ENCODE peak calls at places on chromosome 1, in eight cellular contexts. W is CD8-positive, alpha-beta T cell; X is tibial artery; N is GM12878; R is stomach; J is astrocyte of the spinal cord; L is left ventricle myocardium inferior; V is GM23338. A is an unnamed sample.

GRCh38 chr1:3772027-3772714 is 378 bp upstream of the SMIM1 start:
- DNase-seq in L (peak), X (peak), R (peak), W (peak), V (peak), J (peak), N (no peak), A (peak)

GRCh38 chr1:1086911-1087341 is 12.8 kb upstream of the RNF223 start:
- DNase-seq in X (peak), J (no peak), N (no peak), V (no peak), W (no peak), L (peak), R (no peak), A (no peak)

GRCh38 chr1:188794969-188795368 is 1682.7 kb downstream of the BRINP3 start:
- DNase-seq in N (no peak), W (no peak), R (no peak), X (no peak), L (no peak), V (no peak), J (no peak), A (no peak)

GRCh38 chr1:228084325-228084724 is 1.8 kb downstream of the ARF1 start:
- DNase-seq in W (no peak), L (no peak), N (no peak), V (no peak), R (no peak), J (peak), X (no peak), A (no peak)

GRCh38 chr1:204578867-204579664 is 62.9 kb downstream of the MDM4 start:
- DNase-seq in X (peak), W (no peak), V (peak), L (peak), R (peak), N (peak), J (no peak), A (no peak)

GRCh38 chr1:58805716-58806571 is 22.1 kb upstream of the JUN start:
- DNase-seq in N (no peak), V (no peak), R (no peak), W (no peak), J (no peak), L (no peak), X (no peak), A (no peak)

GRCh38 chr1:153343811-153344717 is 4.6 kb downstream of the PGLYRP4 start:
- DNase-seq in J (no peak), V (no peak), W (no peak), N (no peak), R (no peak), X (no peak), L (no peak), A (no peak)

GRCh38 chr1:194078765-194079164 is 892.4 kb upstream of the B3GALT2 start:
- DNase-seq in N (no peak), L (no peak), W (no peak), V (no peak), J (no peak), R (no peak), X (no peak), A (no peak)

GRCh38 chr1:93846151-93846928 is 32.7 kb downstream of the DNTTIP2 start:
- DNase-seq in R (peak), W (peak), N (no peak), X (peak), L (peak), V (peak), J (peak), A (peak)

GRCh38 chr1:32746130-32746529 is 43.6 kb upstream of the SYNC start:
- DNase-seq in W (no peak), N (no peak), L (no peak), R (peak), V (no peak), X (no peak), J (no peak), A (no peak)

GRCh38 chr1:45205910-45206721 is at the start of gene ZSWIM5:
- DNase-seq in N (no peak), L (peak), W (peak), V (peak), X (peak), R (peak), J (peak), A (peak)

GRCh38 chr1:56339093-56339492 is 240.3 kb downstream of the PLPP3 start:
- DNase-seq in V (no peak), J (no peak), R (no peak), X (no peak), L (no peak), N (no peak), W (no peak), A (no peak)

GRCh38 chr1:11730429-11730861 is 5.5 kb upstream of the AGTRAP start:
- DNase-seq in W (no peak), L (no peak), J (no peak), X (no peak), V (no peak), N (no peak), R (no peak), A (no peak)

GRCh38 chr1:15295676-15296075 is 48.7 kb downstream of the FHAD1 start:
- DNase-seq in L (no peak), N (no peak), V (no peak), J (no peak), W (no peak), R (no peak), X (no peak), A (no peak)

GRCh38 chr1:97190326-97190725 is 468.7 kb downstream of the PTBP2 start:
- DNase-seq in W (no peak), X (no peak), V (no peak), R (no peak), N (no peak), L (no peak), J (peak), A (no peak)

GRCh38 chr1:78121650-78122210 is 76.0 kb downstream of the GIPC2 start:
- DNase-seq in X (no peak), L (no peak), W (no peak), J (no peak), R (no peak), N (no peak), V (peak), A (no peak)

GRCh38 chr1:241181971-241182370 is 175.0 kb downstream of the RGS7 start:
- DNase-seq in N (no peak), J (no peak), V (no peak), R (no peak), X (no peak), W (no peak), L (no peak), A (no peak)

GRCh38 chr1:202085682-202086373 is 36.9 kb upstream of the GPR37L1 start:
- DNase-seq in J (no peak), L (no peak), R (peak), N (no peak), X (no peak), V (peak), W (no peak), A (no peak)

GRCh38 chr1:231039161-231040018 is 664 bp downstream of the FAM89A start:
- DNase-seq in N (no peak), J (peak), L (peak), V (peak), R (no peak), W (no peak), X (no peak), A (peak)

GRCh38 chr1:29855761-29856160 is 619.4 kb downstream of the PTPRU start:
- DNase-seq in X (no peak), W (no peak), N (no peak), R (no peak), L (no peak), J (no peak), V (no peak), A (no peak)

GRCh38 chr1:67824771-67825170 is 8.5 kb downstream of the GNG12 start:
- DNase-seq in L (no peak), X (no peak), R (no peak), J (no peak), N (no peak), W (no peak), V (no peak), A (no peak)

GRCh38 chr1:69967245-69967766 is 238.1 kb downstream of the LRRC40 start:
- DNase-seq in N (no peak), L (no peak), V (no peak), J (no peak), X (no peak), R (no peak), W (no peak), A (no peak)

GRCh38 chr1:28241633-28242241 is 5.8 kb downstream of the ATP5IF1 start:
- DNase-seq in J (no peak), N (no peak), V (no peak), X (no peak), R (no peak), L (no peak), W (no peak), A (no peak)

GRCh38 chr1:226790545-226791181 is 51.6 kb upstream of the ITPKB start:
- DNase-seq in J (no peak), L (no peak), N (no peak), X (no peak), R (no peak), V (no peak), W (no peak), A (no peak)

GRCh38 chr1:246753670-246754535 is 29.7 kb downstream of the SCCPDH start:
- DNase-seq in R (peak), W (peak), N (peak), X (peak), J (peak), V (peak), L (peak), A (peak)

GRCh38 chr1:203342192-203342940 is 8.6 kb downstream of the FMOD start:
- DNase-seq in N (no peak), W (no peak), R (peak), V (peak), J (peak), L (peak), X (no peak), A (no peak)

GRCh38 chr1:66168919-66169725 is 364.8 kb upstream of the SGIP1 start:
- DNase-seq in V (peak), R (no peak), X (no peak), W (no peak), N (no peak), J (peak), L (no peak), A (no peak)

GRCh38 chr1:155236451-155236850 is 18.8 kb downstream of the ENTREP3 start:
- DNase-seq in V (no peak), R (no peak), N (no peak), W (no peak), L (no peak), X (no peak), J (no peak), A (no peak)

GRCh38 chr1:19651141-19651737 is 7.1 kb downstream of the NBL1 start:
- DNase-seq in L (peak), N (no peak), W (peak), J (peak), R (peak), X (peak), V (peak), A (no peak)

GRCh38 chr1:146034976-146035469 is 13.5 kb upstream of the HJV start:
- DNase-seq in V (peak), J (no peak), R (no peak), X (no peak), L (no peak), N (no peak), W (no peak), A (no peak)

GRCh38 chr1:186178426-186179043 is 196.5 kb downstream of the TPR start:
- DNase-seq in N (no peak), V (no peak), R (no peak), L (no peak), J (no peak), W (no peak), X (no peak), A (no peak)

GRCh38 chr1:76269175-76269574 is 194.6 kb downstream of the ST6GALNAC3 start:
- DNase-seq in X (no peak), L (no peak), W (no peak), V (no peak), J (peak), N (no peak), R (no peak), A (no peak)

GRCh38 chr1:86487131-86487804 is 18.5 kb downstream of the CLCA1 start:
- DNase-seq in N (no peak), R (no peak), V (no peak), W (no peak), J (peak), X (no peak), L (peak), A (no peak)

GRCh38 chr1:11309385-11309784 is 36.4 kb downstream of the UBIAD1 start:
- DNase-seq in L (no peak), X (no peak), V (no peak), W (no peak), R (no peak), N (no peak), J (no peak), A (no peak)

GRCh38 chr1:25694591-25695007 is 78.0 kb downstream of the MAN1C1 start:
- DNase-seq in R (no peak), W (no peak), X (no peak), V (peak), L (no peak), N (no peak), J (no peak), A (no peak)

GRCh38 chr1:25695991-25696330 is 79.4 kb downstream of the MAN1C1 start:
- DNase-seq in R (no peak), L (no peak), W (no peak), X (peak), V (no peak), N (no peak), J (peak), A (no peak)

GRCh38 chr1:25694167-25694566 is 77.6 kb downstream of the MAN1C1 start:
- DNase-seq in L (no peak), R (no peak), W (no peak), V (no peak), J (no peak), N (no peak), X (peak), A (no peak)

GRCh38 chr1:25697426-25698220 is 81.0 kb downstream of the MAN1C1 start:
- DNase-seq in R (no peak), L (no peak), N (no peak), X (no peak), V (peak), W (no peak), J (no peak), A (no peak)

DNA sequence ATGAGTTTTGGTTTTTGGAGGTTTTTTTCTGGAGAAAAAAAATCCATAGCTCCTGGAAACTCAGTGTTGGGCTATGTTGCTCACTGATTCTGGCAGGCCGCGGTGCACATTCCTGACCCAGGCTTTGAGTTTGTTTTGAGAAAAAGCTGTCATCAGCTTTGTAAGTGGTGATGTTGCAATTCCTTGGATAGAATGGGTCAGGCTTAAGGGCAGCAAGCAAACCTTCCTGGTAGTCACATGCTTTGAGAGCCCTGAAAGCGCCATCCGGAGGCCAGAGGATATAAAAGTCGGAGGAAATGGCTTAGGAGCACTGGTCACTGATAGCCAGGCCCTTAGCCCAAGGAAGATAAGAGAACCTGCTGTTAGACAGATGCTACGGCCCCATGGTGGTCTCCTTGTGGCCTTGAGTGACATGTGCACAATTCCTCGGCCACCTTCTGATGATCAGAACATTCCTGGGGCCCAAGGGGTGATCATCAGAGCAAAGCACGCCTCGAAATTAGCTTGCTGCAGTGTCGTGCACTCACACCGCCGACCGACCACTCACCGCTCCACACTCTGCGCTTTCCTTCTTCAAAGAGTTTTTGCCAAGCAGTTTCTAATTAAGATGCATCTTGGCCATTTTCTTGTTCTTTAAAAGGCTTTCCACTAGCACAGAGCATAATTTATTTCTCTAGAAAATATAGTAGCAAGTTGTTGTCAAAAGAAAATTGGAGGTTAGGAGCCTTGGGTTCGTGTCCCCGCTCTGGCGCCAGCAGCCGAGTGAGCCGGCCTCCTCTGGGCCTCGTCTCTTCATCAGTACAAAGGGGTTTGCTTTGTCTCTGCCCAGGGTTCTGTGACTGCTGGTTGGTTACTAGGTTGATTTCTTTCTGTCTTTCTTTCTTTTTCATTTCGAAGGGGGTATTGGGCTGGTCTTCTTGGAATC is 78.7 kb downstream of the MAN1C1 start:
- DNase-seq in X (peak), V (peak), L (peak), W (no peak), J (peak), R (peak), N (no peak), A (no peak)
- TF ChIP-seq CTCF in X (peak), V (peak), L (peak), W (no peak), J (peak), R (no peak), N (no peak), A (no peak)

DNA sequence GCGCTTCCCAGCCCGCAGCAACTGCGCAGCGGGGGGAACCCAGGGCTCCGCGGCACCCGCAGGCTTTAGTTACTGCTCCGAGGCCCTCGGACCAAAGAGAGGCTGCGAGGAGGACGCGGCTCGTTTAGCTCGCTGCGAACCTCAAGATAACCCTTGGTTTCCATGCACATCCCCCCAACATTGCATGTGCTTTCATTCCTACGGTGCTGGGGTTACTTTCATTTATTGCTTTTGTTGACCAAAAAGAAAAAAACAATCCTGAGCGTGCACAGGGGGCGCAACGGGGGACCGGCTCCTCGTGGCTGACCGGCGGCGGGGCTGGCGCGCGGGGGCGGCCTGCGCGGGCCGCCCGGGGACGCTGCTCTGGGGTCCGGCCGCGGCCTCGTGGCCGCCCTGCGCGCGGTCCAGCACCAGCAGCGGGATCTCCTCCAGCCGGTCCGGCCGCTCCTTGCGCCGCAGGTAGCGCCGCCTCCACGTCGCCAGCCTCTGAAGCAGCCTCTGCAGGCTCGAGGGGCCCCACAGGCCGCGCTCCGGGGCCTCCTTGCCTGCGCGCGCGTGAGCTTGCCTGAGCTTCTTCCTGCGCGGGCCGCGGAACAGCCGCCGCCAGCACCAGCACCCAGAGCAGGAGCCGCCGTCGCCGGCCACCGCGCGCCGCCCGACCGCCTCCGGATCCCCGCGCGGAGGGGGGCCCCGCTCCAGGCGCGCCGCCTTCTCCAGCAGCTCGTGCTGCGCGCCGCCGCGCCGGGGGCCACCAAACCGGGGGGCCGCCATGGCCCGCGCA is 77.4 kb downstream of the DESI2 start:
- DNase-seq in L (peak), J (peak), N (no peak), X (no peak), W (no peak), V (peak), R (peak), A (peak)
- TF ChIP-seq CTCF in L (no peak), J (no peak), N (no peak), X (no peak), W (no peak), V (peak), R (no peak), A (no peak)

DNA sequence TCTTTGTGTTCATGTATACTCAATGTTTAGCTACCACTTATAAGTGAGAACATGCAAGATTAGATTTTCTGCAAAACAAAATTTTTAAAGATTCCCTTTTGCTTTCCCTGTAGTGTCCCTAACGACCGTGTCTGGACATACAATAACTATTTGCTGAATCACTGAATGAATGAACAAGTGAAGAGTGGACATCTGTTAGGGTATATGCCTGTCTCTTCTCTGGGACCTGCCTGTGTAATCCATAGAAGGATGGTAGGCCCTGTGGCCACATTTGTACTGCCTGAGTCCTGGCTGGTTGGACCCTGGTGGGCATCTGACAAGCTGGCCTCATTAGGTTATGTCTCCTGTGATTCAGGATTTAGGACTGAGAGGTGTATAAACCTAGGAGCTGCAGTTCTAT is 7.4 kb upstream of the NCF2 start:
- DNase-seq in N (no peak), L (no peak), X (no peak), R (no peak), V (no peak), J (no peak), W (no peak), A (no peak)
- TF ChIP-seq CTCF in N (no peak), L (no peak), X (no peak), R (no peak), V (no peak), J (no peak), W (no peak), A (no peak)

GRCh38 chr1:6795203-6795602 is 9.9 kb downstream of the CAMTA1 start:
- DNase-seq in X (no peak), R (no peak), J (no peak), N (no peak), L (no peak), V (no peak), W (no peak), A (no peak)

GRCh38 chr1:6796095-6796494 is 10.8 kb downstream of the CAMTA1 start:
- DNase-seq in R (no peak), J (peak), N (no peak), X (no peak), L (no peak), V (no peak), W (no peak), A (no peak)

GRCh38 chr1:6795661-6796060 is 10.4 kb downstream of the CAMTA1 start:
- DNase-seq in N (no peak), R (no peak), V (no peak), W (no peak), J (peak), L (no peak), X (no peak), A (no peak)

GRCh38 chr1:6790146-6790545 is 4.9 kb downstream of the CAMTA1 start:
- DNase-seq in L (no peak), W (no peak), X (no peak), V (no peak), N (no peak), J (no peak), R (no peak), A (no peak)

GRCh38 chr1:6794164-6794563 is 8.9 kb downstream of the CAMTA1 start:
- DNase-seq in V (peak), R (no peak), W (no peak), N (no peak), L (no peak), J (peak), X (no peak), A (no peak)
- TF ChIP-seq CTCF in V (no peak), R (no peak), W (peak), N (peak), L (peak), J (peak), X (peak), A (peak)

DNA sequence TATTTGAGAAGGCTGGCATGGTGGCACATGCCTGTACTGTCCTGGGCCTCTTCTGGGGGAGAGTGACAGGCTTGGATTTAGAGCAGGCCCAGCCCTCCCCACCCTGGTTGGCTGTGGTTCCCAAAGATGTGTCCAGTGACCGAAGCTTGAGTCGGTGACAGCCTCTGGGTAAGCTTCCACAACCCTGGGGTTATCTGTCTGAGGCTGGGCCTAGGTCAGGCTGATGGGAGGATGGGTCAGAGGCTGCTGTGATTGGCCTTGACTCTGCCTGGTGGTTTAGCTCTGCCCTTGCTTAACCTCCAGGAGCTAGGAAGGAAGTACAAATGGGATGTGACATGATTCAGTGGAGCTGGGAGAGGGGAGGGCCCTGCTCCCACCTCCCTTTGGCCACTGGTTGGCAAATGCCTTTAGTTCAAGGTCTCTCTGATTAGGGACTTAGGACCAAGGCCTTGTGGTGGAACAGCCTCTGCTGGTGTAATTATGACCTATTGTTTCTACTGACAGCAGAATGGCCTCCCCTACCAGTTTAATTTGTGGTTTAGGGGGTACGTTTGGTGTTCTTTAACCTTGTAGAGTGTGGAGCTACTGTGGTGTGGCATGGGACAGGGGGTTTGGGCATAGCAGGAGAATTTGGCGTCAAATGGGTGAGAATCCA is 16.6 kb downstream of the NUDC start:
- DNase-seq in W (no peak), N (no peak), X (no peak), L (peak), R (no peak), V (no peak), J (no peak), A (no peak)
- TF ChIP-seq CTCF in W (no peak), N (no peak), X (no peak), L (no peak), R (no peak), V (no peak), J (no peak), A (no peak)

A was measured in natural killer cell.